ENCODE peak calls at places on chromosomes 11 and 22, in four cellular contexts. One of them, this sample, is unnamed.
A peak's percentile ranks its signal among the peaks of the same experiment; 100 is the strongest.

GRCh38 chr11:73206751-73207280 is 11.3 kb upstream of the P2RY2 start:
- DNase-seq in WTC11: no peak
- DNase-seq in GM12878: no peak
- DNase-seq in K562: no peak
- DNase-seq in this sample: no peak

GRCh38 chr22:25110846-25111578 is 88.6 kb upstream of the CRYBB3 start:
- DNase-seq in GM12878: peak; percentile 26
- DNase-seq in K562: peak; percentile 33
- DNase-seq in WTC11: peak; percentile 80
- DNase-seq in this sample: peak; percentile 91

GRCh38 chr11:64094463-64095223 is 58.9 kb downstream of the FLRT1 start:
- DNase-seq in K562: peak; percentile 58
- DNase-seq in GM12878: no peak
- DNase-seq in WTC11: no peak
- DNase-seq in this sample: no peak

GRCh38 chr11:124623861-124624525 is 1.3 kb downstream of the TBRG1 start:
- DNase-seq in WTC11: no peak
- DNase-seq in GM12878: no peak
- DNase-seq in K562: no peak
- DNase-seq in this sample: no peak

GRCh38 chr11:22430286-22430685 is 92.1 kb downstream of the SLC17A6 start:
- DNase-seq in WTC11: no peak
- DNase-seq in K562: no peak
- DNase-seq in GM12878: no peak
- DNase-seq in this sample: no peak

GRCh38 chr11:72240461-72241289 is 3.3 kb downstream of the PHOX2A start:
- DNase-seq in WTC11: peak; percentile 25
- DNase-seq in K562: no peak
- DNase-seq in GM12878: no peak
- DNase-seq in this sample: no peak

GRCh38 chr22:38032681-38033521 is 24.3 kb upstream of the PICK1 start:
- DNase-seq in GM12878: no peak
- DNase-seq in K562: peak; percentile 35
- DNase-seq in WTC11: no peak
- DNase-seq in this sample: peak; percentile 51

GRCh38 chr11:96219981-96220623 is 122.9 kb downstream of the MAML2 start:
- DNase-seq in K562: no peak
- DNase-seq in GM12878: no peak
- DNase-seq in WTC11: no peak
- DNase-seq in this sample: peak; percentile 69

GRCh38 chr11:44066732-44067131 is 662 bp downstream of the ACCS start:
- DNase-seq in GM12878: no peak
- DNase-seq in WTC11: no peak
- DNase-seq in K562: peak; percentile 30
- DNase-seq in this sample: no peak

GRCh38 chr11:66112640-66113098 is 42.6 kb downstream of the PACS1 start:
- DNase-seq in GM12878: no peak
- DNase-seq in WTC11: no peak
- DNase-seq in K562: no peak
- DNase-seq in this sample: no peak

GRCh38 chr11:66116576-66117361 is 46.7 kb downstream of the PACS1 start:
- DNase-seq in K562: no peak
- DNase-seq in GM12878: no peak
- DNase-seq in WTC11: no peak
- DNase-seq in this sample: no peak

GRCh38 chr11:66118847-66119246 is 48.8 kb downstream of the PACS1 start:
- DNase-seq in WTC11: no peak
- DNase-seq in GM12878: no peak
- DNase-seq in K562: no peak
- DNase-seq in this sample: no peak

GRCh38 chr11:66113132-66113856 is 43.2 kb downstream of the PACS1 start:
- DNase-seq in WTC11: no peak
- DNase-seq in GM12878: no peak
- DNase-seq in K562: no peak
- DNase-seq in this sample: peak; percentile 53

DNA sequence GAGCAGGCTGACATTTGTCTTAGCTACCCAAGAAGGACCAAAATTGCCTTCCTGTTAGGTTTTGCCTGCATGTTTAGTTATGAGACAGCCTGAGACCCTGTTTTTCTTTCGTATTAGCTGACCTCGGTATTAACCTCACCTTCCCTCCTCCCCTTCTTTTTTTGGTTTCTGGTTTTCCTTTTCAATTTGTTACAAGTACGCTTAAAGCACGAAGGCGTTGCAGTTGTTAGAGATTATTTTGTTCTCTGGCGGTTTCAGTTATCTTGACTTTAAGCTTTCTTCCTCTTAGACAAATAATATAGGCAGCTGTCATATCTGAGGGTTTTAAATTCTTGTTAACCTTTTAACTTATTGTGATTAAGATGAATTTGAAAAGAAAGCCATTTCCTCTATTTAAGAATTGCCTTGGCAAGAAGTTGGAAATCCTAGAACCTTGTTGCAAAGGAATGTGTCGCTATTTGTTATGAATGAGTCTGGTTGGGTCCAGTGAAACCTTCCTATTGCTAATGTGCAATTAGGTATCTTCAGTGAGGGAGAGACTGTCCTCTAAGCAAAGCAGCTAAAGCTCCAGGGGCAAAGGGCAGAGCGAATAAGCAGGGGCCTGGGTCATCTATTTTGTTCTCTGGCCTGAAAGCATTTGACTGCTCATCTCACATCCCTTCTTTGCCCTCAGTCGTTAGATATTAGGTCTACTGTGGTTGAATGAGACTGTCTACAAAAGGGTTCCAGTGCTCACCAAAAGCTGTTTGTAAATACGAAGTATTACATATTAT is 45.8 kb downstream of the PACS1 start:
- DNase-seq in K562: no peak
- DNase-seq in GM12878: peak; percentile 92
- DNase-seq in WTC11: no peak
- DNase-seq in this sample: peak; percentile 46
- TF ChIP-seq CREM in K562: no peak
- TF ChIP-seq CREM in GM12878: peak; percentile 63
- TF ChIP-seq CREM in WTC11: no peak
- TF ChIP-seq CREM in this sample: no peak

GRCh38 chr11:76768091-76769047 is 14.8 kb upstream of the TSKU start:
- DNase-seq in GM12878: no peak
- DNase-seq in WTC11: no peak
- DNase-seq in K562: no peak
- DNase-seq in this sample: peak; percentile 29
- TF ChIP-seq CREM in GM12878: no peak
- TF ChIP-seq CREM in WTC11: no peak
- TF ChIP-seq CREM in K562: no peak
- TF ChIP-seq CREM in this sample: no peak

GRCh38 chr11:88543902-88544655 is 206.5 kb upstream of the CTSC start:
- DNase-seq in K562: peak; percentile 70
- DNase-seq in GM12878: peak; percentile 73
- DNase-seq in WTC11: peak; percentile 85
- DNase-seq in this sample: peak; percentile 55
- TF ChIP-seq CREM in K562: no peak
- TF ChIP-seq CREM in GM12878: no peak
- TF ChIP-seq CREM in WTC11: no peak
- TF ChIP-seq CREM in this sample: no peak

GRCh38 chr11:19382131-19382611 is 141.4 kb upstream of the E2F8 start:
- DNase-seq in K562: no peak
- DNase-seq in GM12878: no peak
- DNase-seq in WTC11: no peak
- DNase-seq in this sample: no peak
- TF ChIP-seq CREM in K562: no peak
- TF ChIP-seq CREM in GM12878: no peak
- TF ChIP-seq CREM in WTC11: no peak
- TF ChIP-seq CREM in this sample: no peak

GRCh38 chr11:68749061-68749491 is 2.2 kb downstream of the TESMIN start:
- DNase-seq in WTC11: no peak
- DNase-seq in GM12878: no peak
- DNase-seq in K562: no peak
- DNase-seq in this sample: no peak
- TF ChIP-seq CREM in WTC11: no peak
- TF ChIP-seq CREM in GM12878: no peak
- TF ChIP-seq CREM in K562: no peak
- TF ChIP-seq CREM in this sample: no peak

DNA sequence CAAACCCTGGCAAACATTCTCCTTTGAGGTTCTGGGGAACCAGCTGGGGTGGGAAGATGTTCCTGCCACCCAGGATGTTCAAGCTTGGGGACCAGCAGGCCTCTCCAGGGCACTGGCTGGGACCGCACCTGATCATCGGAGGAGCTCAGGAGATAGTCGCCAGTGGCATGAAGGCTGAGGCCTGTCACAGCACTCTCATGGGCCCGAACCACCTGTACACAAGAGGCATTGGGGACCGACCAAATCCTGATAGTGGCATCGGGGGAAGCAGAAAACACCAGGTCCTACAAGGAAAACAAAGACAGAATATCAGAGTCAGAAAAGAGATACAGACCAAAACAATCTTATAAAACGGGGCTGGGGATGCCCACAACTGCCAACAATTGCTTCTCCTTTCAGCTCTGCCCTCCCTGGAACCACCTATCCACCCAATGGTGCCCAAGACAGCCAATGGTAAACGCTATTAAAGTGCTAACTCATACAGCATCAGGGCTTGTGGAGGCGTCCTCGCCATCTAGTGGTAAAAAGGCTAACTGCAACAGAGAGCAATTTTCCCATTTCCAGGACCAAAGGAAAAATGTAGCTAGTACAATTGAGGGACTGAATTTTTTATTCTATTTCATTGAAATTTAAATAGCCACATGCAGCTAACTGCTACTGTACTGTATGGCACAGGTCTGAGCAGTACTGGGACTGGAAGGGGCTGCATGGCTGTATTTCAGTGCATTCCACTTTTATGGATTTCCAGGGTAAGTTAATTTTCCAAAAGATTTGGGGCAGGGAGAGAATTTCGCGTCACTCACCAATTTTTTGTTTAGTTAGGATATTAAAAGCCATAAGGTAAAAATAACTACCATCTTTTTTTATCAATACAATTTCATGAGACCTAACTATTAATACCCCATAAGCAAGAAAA is 7.1 kb downstream of the PRPF19 start:
- DNase-seq in GM12878: no peak
- DNase-seq in WTC11: peak; percentile 38
- DNase-seq in K562: peak; percentile 67
- DNase-seq in this sample: peak; percentile 56
- TF ChIP-seq CREM in GM12878: no peak
- TF ChIP-seq CREM in WTC11: no peak
- TF ChIP-seq CREM in K562: peak; percentile 26
- TF ChIP-seq CREM in this sample: no peak

This sample was measured in HepG2.